ENCODE peak calls at places on chromosomes 1 and 21, in seven cellular contexts. P is stomach, K is upper lobe of left lung, X is ovary, B is transverse colon, O is SK-N-SH, D is A549. L is an unnamed sample.

GRCh38 chr1:24822887-24823286 is 77.6 kb downstream of the CLIC4 start:
- DNase-seq in P (no peak), K (no peak), X (no peak), B (no peak), O (no peak), D (no peak), L (no peak)

GRCh38 chr1:174761257-174761760 is 238.4 kb upstream of the CACYBP start:
- DNase-seq in P (no peak), K (peak), X (no peak), B (no peak), O (no peak), D (no peak), L (no peak)

GRCh38 chr1:53361541-53361961 is 33.7 kb upstream of the LRP8 start:
- DNase-seq in P (peak), K (no peak), X (no peak), B (no peak), O (no peak), D (no peak), L (peak)

GRCh38 chr1:150528196-150528595 is 12.6 kb downstream of the FALEC start:
- DNase-seq in P (no peak), K (no peak), X (no peak), B (no peak), O (no peak), D (no peak), L (no peak)

GRCh38 chr1:58781541-58782307 is 2.1 kb downstream of the JUN start:
- DNase-seq in P (peak), K (peak), X (peak), B (peak), O (peak), D (peak), L (peak)

GRCh38 chr1:194873328-194873923 is 1687.0 kb upstream of the B3GALT2 start:
- DNase-seq in P (no peak), K (no peak), X (no peak), B (no peak), O (no peak), D (peak), L (no peak)

GRCh38 chr1:15283500-15283899 is 36.5 kb downstream of the FHAD1 start:
- DNase-seq in P (no peak), K (no peak), X (no peak), B (no peak), O (peak), D (peak), L (no peak)

GRCh38 chr1:84247425-84248220 is 53.9 kb upstream of the SAMD13 start:
- DNase-seq in P (no peak), K (no peak), X (no peak), B (peak), O (no peak), D (peak), L (no peak)

GRCh38 chr1:172820759-172821158 is 161.9 kb downstream of the FASLG start:
- DNase-seq in P (no peak), K (no peak), X (no peak), B (no peak), O (no peak), D (no peak), L (no peak)

GRCh38 chr1:155910621-155911121 is 478 bp downstream of the RIT1 start:
- DNase-seq in P (peak), K (no peak), X (no peak), B (no peak), O (peak), D (peak), L (peak)

GRCh38 chr21:18244721-18245486 is at the start of gene CHODL:
- DNase-seq in P (no peak), K (peak), X (no peak), B (no peak), O (peak), D (no peak), L (no peak)

GRCh38 chr1:238982736-238983135 is 403.6 kb upstream of the CHRM3 start:
- DNase-seq in P (no peak), K (no peak), X (no peak), B (no peak), O (peak), D (no peak), L (no peak)

GRCh38 chr1:189899686-189900495 is 577.8 kb downstream of the BRINP3 start:
- DNase-seq in P (no peak), K (no peak), X (no peak), B (no peak), O (no peak), D (no peak), L (no peak)

GRCh38 chr1:229271448-229272120 is 673 bp downstream of the RAB4A start:
- DNase-seq in P (peak), K (no peak), X (no peak), B (peak), O (no peak), D (peak), L (no peak)

GRCh38 chr1:106960412-106960811 is 96.1 kb upstream of the PRMT6 start:
- DNase-seq in P (no peak), K (no peak), X (no peak), B (no peak), O (no peak), D (no peak), L (no peak)

GRCh38 chr1:63411081-63411480 is 43.7 kb downstream of the ALG6 start:
- DNase-seq in P (no peak), K (no peak), X (no peak), B (no peak), O (no peak), D (no peak), L (no peak)

GRCh38 chr1:29518183-29518835 is 282.0 kb downstream of the PTPRU start:
- DNase-seq in P (peak), K (no peak), X (no peak), B (no peak), O (no peak), D (no peak), L (peak)

GRCh38 chr1:200628223-200628868 is 7.8 kb upstream of the KIF14 start:
- DNase-seq in P (no peak), K (no peak), X (no peak), B (peak), O (no peak), D (no peak), L (no peak)
- TF ChIP-seq EP300 in P (no peak), K (no peak), X (no peak), B (no peak), O (no peak), D (no peak), L (no peak)

DNA sequence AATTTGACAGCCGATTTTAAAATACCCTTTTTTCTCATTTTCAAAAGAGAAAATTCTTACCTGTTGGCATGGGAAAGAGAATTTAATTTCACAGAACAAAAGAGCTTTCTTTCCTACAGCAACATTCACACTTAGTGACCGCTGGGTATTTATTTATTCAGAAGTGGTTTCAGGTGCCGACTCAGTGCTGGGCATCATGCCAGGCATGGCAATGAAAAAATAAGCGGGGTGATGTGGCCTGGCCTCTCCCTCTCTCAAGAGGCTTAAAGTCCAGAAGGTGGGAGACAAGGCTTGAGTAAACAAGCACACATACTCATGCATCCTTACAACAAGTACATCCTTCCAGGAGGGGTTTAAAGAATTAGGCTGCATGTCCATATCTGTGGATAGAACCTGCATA is 4.1 kb upstream of the PCP4 start:
- DNase-seq in P (peak), K (no peak), X (no peak), B (peak), O (no peak), D (no peak), L (no peak)
- TF ChIP-seq EP300 in P (no peak), K (no peak), X (no peak), B (no peak), O (no peak), D (no peak), L (no peak)

GRCh38 chr1:7783178-7783711 is 846 bp upstream of the PER3 start:
- DNase-seq in P (peak), K (peak), X (no peak), B (peak), O (no peak), D (peak), L (peak)

GRCh38 chr1:7785108-7785507 is 1.0 kb downstream of the PER3 start:
- DNase-seq in P (no peak), K (no peak), X (no peak), B (no peak), O (no peak), D (no peak), L (no peak)

GRCh38 chr1:7784492-7785071 is 491 bp downstream of the PER3 start:
- DNase-seq in P (no peak), K (peak), X (peak), B (peak), O (no peak), D (no peak), L (peak)

GRCh38 chr1:7781923-7782495 is 2.1 kb upstream of the PER3 start:
- DNase-seq in P (peak), K (no peak), X (no peak), B (peak), O (no peak), D (no peak), L (no peak)

GRCh38 chr1:7783826-7784491 is at the start of gene PER3:
- DNase-seq in P (peak), K (peak), X (peak), B (peak), O (peak), D (peak), L (peak)
- TF ChIP-seq EP300 in P (no peak), K (no peak), X (no peak), B (peak), O (no peak), D (no peak), L (no peak)

DNA sequence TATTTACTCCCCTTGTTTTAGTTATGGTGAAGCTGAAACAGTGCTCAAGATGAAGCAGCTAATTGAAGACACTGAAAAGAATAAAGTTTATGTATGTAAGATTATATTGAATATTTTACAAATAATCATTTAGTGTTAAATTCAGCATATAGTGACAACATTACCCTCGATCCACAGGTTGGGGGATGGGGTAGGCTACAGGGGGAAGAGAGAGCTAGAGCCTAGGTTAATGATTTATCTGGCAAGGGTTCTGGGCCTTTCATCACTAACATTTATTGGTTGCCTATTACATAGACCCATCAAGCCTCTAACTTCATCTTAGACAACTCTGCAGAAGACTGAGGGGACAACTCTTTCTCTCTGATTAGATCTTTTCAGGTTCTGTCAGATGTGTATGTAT is 21.3 kb downstream of the ZCCHC17 start:
- DNase-seq in P (no peak), K (no peak), X (no peak), B (no peak), O (no peak), D (no peak), L (no peak)
- TF ChIP-seq EP300 in P (no peak), K (no peak), X (no peak), B (no peak), O (no peak), D (no peak), L (no peak)

GRCh38 chr1:116570358-116571214 is at the start of gene CD58:
- DNase-seq in P (peak), K (peak), X (peak), B (peak), O (peak), D (peak), L (peak)
- TF ChIP-seq EP300 in P (no peak), K (no peak), X (no peak), B (no peak), O (no peak), D (no peak), L (no peak)

GRCh38 chr1:52055066-52055853 is at the start of gene TXNDC12:
- DNase-seq in P (peak), K (peak), X (peak), B (peak), O (peak), D (peak), L (peak)
- TF ChIP-seq EP300 in P (no peak), K (no peak), X (no peak), B (no peak), O (no peak), D (no peak), L (no peak)

GRCh38 chr1:207396360-207396759 is 57.8 kb upstream of the CR2 start:
- DNase-seq in P (no peak), K (no peak), X (no peak), B (no peak), O (no peak), D (no peak), L (no peak)

GRCh38 chr1:207388721-207389120 is 65.4 kb upstream of the CR2 start:
- DNase-seq in P (no peak), K (no peak), X (no peak), B (no peak), O (no peak), D (no peak), L (no peak)

GRCh38 chr1:207397525-207397926 is 56.6 kb upstream of the CR2 start:
- DNase-seq in P (no peak), K (no peak), X (no peak), B (no peak), O (no peak), D (peak), L (no peak)

GRCh38 chr1:207389728-207390464 is 64.2 kb upstream of the CR2 start:
- DNase-seq in P (no peak), K (no peak), X (no peak), B (no peak), O (no peak), D (peak), L (no peak)

GRCh38 chr1:207393610-207394009 is 60.5 kb upstream of the CR2 start:
- DNase-seq in P (no peak), K (no peak), X (no peak), B (no peak), O (no peak), D (peak), L (no peak)
- TF ChIP-seq EP300 in P (no peak), K (no peak), X (no peak), B (no peak), O (no peak), D (no peak), L (no peak)

GRCh38 chr1:85581802-85582686 is 1.5 kb downstream of the CCN1 start:
- DNase-seq in P (no peak), K (no peak), X (no peak), B (peak), O (peak), D (peak), L (no peak)
- TF ChIP-seq EP300 in P (no peak), K (no peak), X (no peak), B (no peak), O (no peak), D (no peak), L (no peak)